ENCODE peak calls at places on chromosomes 5 and 9, in nine cellular contexts. Q, G, L, T, X, W, O, J and C are unnamed samples.

GRCh38 chr5:14397717-14398116 is 183.9 kb upstream of the OTULINL start:
- DNase-seq in Q (no peak), G (no peak), L (no peak), T (no peak), X (no peak), W (no peak), O (no peak), J (no peak), C (no peak)

GRCh38 chr5:10577371-10578291 is 13.8 kb downstream of the ANKRD33B start:
- DNase-seq in Q (no peak), G (no peak), L (no peak), T (no peak), X (no peak), W (no peak), O (no peak), J (no peak), C (no peak)

GRCh38 chr9:88880194-88880593 is 111.1 kb upstream of the S1PR3 start:
- DNase-seq in Q (no peak), G (no peak), L (no peak), T (no peak), X (no peak), W (no peak), O (no peak), J (no peak), C (no peak)

GRCh38 chr5:169416583-169417196 is 115.8 kb upstream of the SLIT3 start:
- DNase-seq in Q (no peak), G (no peak), L (no peak), T (no peak), X (no peak), W (no peak), O (no peak), J (no peak), C (peak; percentile 82)

GRCh38 chr5:157486861-157487260 is 26.8 kb downstream of the NIPAL4 start:
- DNase-seq in Q (no peak), G (no peak), L (no peak), T (no peak), X (no peak), W (no peak), O (no peak), J (no peak), C (no peak)

GRCh38 chr9:108521063-108521462 is 334.7 kb downstream of the ACTL7B start:
- DNase-seq in Q (no peak), G (no peak), L (no peak), T (no peak), X (no peak), W (no peak), O (no peak), J (no peak), C (no peak)

GRCh38 chr5:142446131-142446959 is 121.5 kb upstream of the SPRY4 start:
- DNase-seq in Q (no peak), G (no peak), L (no peak), T (no peak), X (no peak), W (no peak), O (no peak), J (no peak), C (no peak)

GRCh38 chr5:135271533-135272310 is 127.3 kb downstream of the MACROH2A1 start:
- DNase-seq in Q (no peak), G (no peak), L (no peak), T (no peak), X (no peak), W (no peak), O (no peak), J (no peak), C (no peak)

GRCh38 chr5:75481024-75481423 is 30.4 kb downstream of the CERT1 start:
- DNase-seq in Q (no peak), G (no peak), L (no peak), T (no peak), X (no peak), W (no peak), O (no peak), J (no peak), C (no peak)

GRCh38 chr9:109708507-109708945 is 71.5 kb upstream of the PALM2AKAP2 start:
- DNase-seq in Q (no peak), G (no peak), L (no peak), T (no peak), X (no peak), W (no peak), O (no peak), J (no peak), C (no peak)

GRCh38 chr9:398085-398484 is 183.4 kb downstream of the DOCK8 start:
- DNase-seq in Q (no peak), G (no peak), L (no peak), T (no peak), X (no peak), W (no peak), O (no peak), J (no peak), C (no peak)

GRCh38 chr9:89309608-89310485 is 1.1 kb upstream of the CKS2 start:
- DNase-seq in Q (peak; percentile 61), G (peak; percentile 23), L (no peak), T (no peak), X (peak; percentile 36), W (no peak), O (peak; percentile 32), J (no peak), C (no peak)